ENCODE peak calls at places on chromosomes 6 and 20, in eight cellular contexts. P, M, X, R, D, Y, W and O are unnamed samples.
A peak's percentile ranks its signal among the peaks of the same experiment; 100 is the strongest.

GRCh38 chr20:8740265-8740664 is 328.6 kb upstream of the PLCB4 start:
- DNase-seq in D (no peak), R (no peak), P (no peak), W (no peak), Y (no peak), M (no peak), X (no peak), O (no peak)

GRCh38 chr6:125844989-125845388 is 54.2 kb downstream of the NCOA7 start:
- DNase-seq in W (no peak), M (no peak), P (no peak), D (no peak), Y (no peak), X (no peak), R (no peak), O (no peak)

GRCh38 chr20:1269850-1270249 is 3.8 kb downstream of the SNPH start:
- DNase-seq in M (no peak), D (no peak), X (no peak), P (no peak), W (no peak), R (no peak), Y (no peak), O (no peak)

GRCh38 chr20:10857362-10858070 is 183.7 kb upstream of the JAG1 start:
- DNase-seq in Y (peak; percentile 91), D (peak; percentile 91), M (peak; percentile 76), R (no peak), W (no peak), P (no peak), X (no peak), O (no peak)

GRCh38 chr6:75210885-75211739 is 5.3 kb upstream of the COL12A1 start:
- DNase-seq in R (no peak), D (no peak), M (no peak), Y (peak; percentile 87), W (no peak), P (no peak), X (peak; percentile 22), O (no peak)

GRCh38 chr20:60254901-60255411 is 296.7 kb downstream of the CDH26 start:
- DNase-seq in W (no peak), P (no peak), X (no peak), Y (no peak), D (no peak), M (peak; percentile 42), R (no peak), O (peak; percentile 37)

GRCh38 chr6:25482996-25483395 is 169.0 kb upstream of the SCGN start:
- DNase-seq in P (no peak), D (no peak), R (no peak), Y (no peak), X (no peak), M (no peak), W (no peak), O (no peak)

GRCh38 chr20:45508068-45508886 is 7.1 kb downstream of the SPINT3 start:
- DNase-seq in W (no peak), P (no peak), M (no peak), X (no peak), R (no peak), D (no peak), Y (no peak), O (no peak)

GRCh38 chr20:4289875-4290274 is 274.5 kb upstream of the RNF24 start:
- DNase-seq in R (no peak), X (no peak), Y (no peak), P (no peak), D (no peak), W (no peak), M (no peak), O (no peak)

GRCh38 chr6:30555428-30556005 is 772 bp downstream of the GNL1 start:
- DNase-seq in D (no peak), R (no peak), Y (peak; percentile 77), P (no peak), M (peak; percentile 22), X (no peak), W (peak; percentile 69), O (no peak)

GRCh38 chr6:8462169-8462568 is 26.8 kb upstream of the SLC35B3 start:
- DNase-seq in Y (no peak), P (no peak), D (no peak), X (no peak), M (no peak), R (no peak), W (no peak), O (no peak)

GRCh38 chr6:44237813-44238433 is 9.0 kb upstream of the HSP90AB1 start:
- DNase-seq in X (peak; percentile 61), Y (peak; percentile 92), P (peak; percentile 58), M (no peak), R (peak; percentile 71), D (no peak), W (peak; percentile 69), O (no peak)